ENCODE peak calls at places on chromosomes 3 and 15, in eight cellular contexts. Q is right atrium auricular region; K is Kasumi-1; V is MM.1S; J is stimulated activated CD4-positive, alpha-beta T cell treated with anti-CD3 and anti-CD28 coated beads, Interleukin-12 subunit alpha, Interleukin-12 subunit beta, amount 100 ng/mL, for 4 hours; O is nucleus accumbens; U is stimulated activated CD8-positive, alpha-beta memory T cell treated with anti-CD3 and anti-CD28 coated beads, Interleukin-7, amount 100 ng/mL, for 1 hour; C is lower leg skin. B is an unnamed sample.

GRCh38 chr3:71629289-71630252 is 46.0 kb upstream of the FOXP1 start:
- DNase-seq in Q (peak; percentile 59), K (peak; percentile 59), V (no peak), J (no peak), O (no peak), U (no peak), C (peak; percentile 57), B (no peak)

GRCh38 chr3:171192176-171192854 is 165.8 kb upstream of the SLC2A2 start:
- DNase-seq in Q (no peak), K (no peak), V (no peak), J (no peak), O (no peak), U (no peak), C (no peak), B (no peak)

GRCh38 chr15:77083381-77084160 is 12.7 kb upstream of the TSPAN3 start:
- DNase-seq in Q (peak; percentile 81), K (no peak), V (no peak), J (peak; percentile 45), O (peak; percentile 18), U (no peak), C (peak; percentile 65), B (peak; percentile 86)

GRCh38 chr15:81117136-81117535 is 16.9 kb upstream of the CFAP161 start:
- DNase-seq in Q (no peak), K (no peak), V (no peak), J (no peak), O (no peak), U (no peak), C (no peak), B (no peak)

GRCh38 chr15:98626153-98626552 is 22.2 kb upstream of the IGF1R start:
- DNase-seq in Q (no peak), K (no peak), V (no peak), J (no peak), O (no peak), U (no peak), C (no peak), B (no peak)

GRCh38 chr3:139052802-139053600 is 8.3 kb upstream of the PRR23C start:
- DNase-seq in Q (no peak), K (no peak), V (peak; percentile 76), J (no peak), O (no peak), U (no peak), C (no peak), B (no peak)

GRCh38 chr15:45431502-45431901 is 53.2 kb upstream of the GATM start:
- DNase-seq in Q (no peak), K (no peak), V (no peak), J (no peak), O (no peak), U (no peak), C (no peak), B (no peak)

GRCh38 chr3:174318146-174318545 is 541.0 kb upstream of the NAALADL2 start:
- DNase-seq in Q (no peak), K (no peak), V (no peak), J (no peak), O (no peak), U (no peak), C (no peak), B (peak; percentile 19)

GRCh38 chr15:86872782-86873181 is 793.1 kb downstream of the AGBL1 start:
- DNase-seq in Q (no peak), K (no peak), V (no peak), J (no peak), O (no peak), U (no peak), C (no peak), B (no peak)

GRCh38 chr3:72904156-72904555 is 16.3 kb downstream of the GXYLT2 start:
- DNase-seq in Q (no peak), K (no peak), V (no peak), J (no peak), O (no peak), U (no peak), C (no peak), B (no peak)

GRCh38 chr3:190504354-190505125 is 9.3 kb upstream of the IL1RAP start:
- DNase-seq in Q (no peak), K (peak; percentile 67), V (no peak), J (no peak), O (no peak), U (no peak), C (no peak), B (no peak)

GRCh38 chr15:88834211-88834812 is 31.1 kb downstream of the ACAN start:
- DNase-seq in Q (peak; percentile 71), K (peak; percentile 5), V (peak; percentile 45), J (peak; percentile 5), O (peak; percentile 47), U (no peak), C (no peak), B (peak; percentile 9)

GRCh38 chr3:158727499-158728377 is 4.5 kb downstream of the RARRES1 start:
- DNase-seq in Q (no peak), K (peak; percentile 82), V (peak; percentile 81), J (no peak), O (no peak), U (peak; percentile 1), C (peak; percentile 71), B (peak; percentile 83)

GRCh38 chr3:194351080-194351672 is at the start of gene CPN2:
- DNase-seq in Q (no peak), K (no peak), V (no peak), J (no peak), O (no peak), U (no peak), C (no peak), B (no peak)

GRCh38 chr3:25426408-25426807 is 1.7 kb upstream of the RARB start:
- DNase-seq in Q (no peak), K (no peak), V (no peak), J (no peak), O (no peak), U (no peak), C (no peak), B (no peak)

GRCh38 chr3:176469694-176470205 is 727.5 kb downstream of the TBL1XR1 start:
- DNase-seq in Q (no peak), K (no peak), V (no peak), J (no peak), O (no peak), U (no peak), C (no peak), B (peak; percentile 26)

GRCh38 chr3:11477286-11477935 is 166.3 kb downstream of the VGLL4 start:
- DNase-seq in Q (no peak), K (no peak), V (no peak), J (no peak), O (no peak), U (no peak), C (no peak), B (no peak)

GRCh38 chr3:16916840-16917239 is 32.1 kb downstream of the PLCL2 start:
- DNase-seq in Q (no peak), K (no peak), V (no peak), J (no peak), O (no peak), U (no peak), C (no peak), B (no peak)

GRCh38 chr3:188123170-188123920 is 30.6 kb upstream of the LPP start:
- DNase-seq in Q (no peak), K (peak; percentile 23), V (no peak), J (no peak), O (no peak), U (no peak), C (no peak), B (no peak)

GRCh38 chr15:90221251-90221900 is 12.4 kb downstream of the CIB1 start:
- DNase-seq in Q (peak; percentile 82), K (peak; percentile 77), V (peak; percentile 32), J (no peak), O (peak; percentile 33), U (no peak), C (no peak), B (peak; percentile 73)

GRCh38 chr3:184733181-184733580 is 21.3 kb upstream of the MAGEF1 start:
- DNase-seq in Q (peak; percentile 26), K (no peak), V (no peak), J (no peak), O (no peak), U (no peak), C (peak; percentile 7), B (no peak)

GRCh38 chr3:33915796-33916589 is 117.6 kb downstream of the PDCD6IP start:
- DNase-seq in Q (no peak), K (peak; percentile 59), V (no peak), J (no peak), O (no peak), U (no peak), C (no peak), B (peak; percentile 75)

GRCh38 chr15:91853968-91854943 is 748 bp downstream of the SLCO3A1 start:
- DNase-seq in Q (no peak), K (no peak), V (peak; percentile 50), J (peak; percentile 39), O (peak; percentile 62), U (no peak), C (no peak), B (peak; percentile 23)

GRCh38 chr3:177237206-177237605 is 39.9 kb upstream of the TBL1XR1 start:
- DNase-seq in Q (peak; percentile 7), K (no peak), V (no peak), J (no peak), O (no peak), U (no peak), C (no peak), B (no peak)